ENCODE peak calls at places on chromosome 4, in seven cellular contexts. K is IMR-90, J is H1, U is mesendoderm, Y is neuronal stem cell, S is H9, M is trophoblast cell. O is an unnamed sample.

GRCh38 chr4:186936496-186937375 is 213.1 kb upstream of the FAT1 start:
- DNase-seq in K (peak; percentile 88), J (no peak), U (no peak), Y (no peak), S (no peak), M (peak; percentile 84), O (peak; percentile 97)

GRCh38 chr4:123478859-123479345 is 82.3 kb downstream of the SPRY1 start:
- DNase-seq in K (peak; percentile 49), J (no peak), U (no peak), Y (no peak), S (no peak), M (peak; percentile 98), O (peak; percentile 90)

GRCh38 chr4:148954011-148954749 is 512.0 kb upstream of the NR3C2 start:
- DNase-seq in K (no peak), J (no peak), U (no peak), Y (no peak), S (no peak), M (peak; percentile 10), O (no peak)

GRCh38 chr4:149845643-149846208 is 30.1 kb upstream of the IQCM start:
- DNase-seq in K (no peak), J (no peak), U (no peak), Y (no peak), S (no peak), M (no peak), O (no peak)

GRCh38 chr4:177413092-177413491 is 29.1 kb downstream of the AGA start:
- DNase-seq in K (no peak), J (no peak), U (no peak), Y (no peak), S (no peak), M (no peak), O (no peak)

GRCh38 chr4:149993030-149993429 is 85.2 kb upstream of the DCLK2 start:
- DNase-seq in K (peak; percentile 52), J (no peak), U (no peak), Y (no peak), S (no peak), M (no peak), O (no peak)

GRCh38 chr4:110914791-110915190 is 291.9 kb upstream of the PITX2 start:
- DNase-seq in K (no peak), J (no peak), U (no peak), Y (no peak), S (no peak), M (no peak), O (no peak)

GRCh38 chr4:7673111-7673510 is 238.4 kb upstream of the PSAPL1 start:
- DNase-seq in K (peak; percentile 18), J (no peak), U (no peak), Y (no peak), S (no peak), M (peak; percentile 69), O (peak; percentile 63)

GRCh38 chr4:38313175-38313574 is 350.8 kb upstream of the KLF3 start:
- DNase-seq in K (no peak), J (no peak), U (no peak), Y (no peak), S (no peak), M (no peak), O (no peak)

GRCh38 chr4:145167884-145168283 is 12.5 kb downstream of the OTUD4 start:
- DNase-seq in K (no peak), J (no peak), U (no peak), Y (no peak), S (no peak), M (no peak), O (no peak)

GRCh38 chr4:105471566-105472176 is 2.2 kb downstream of the PPA2 start:
- DNase-seq in K (peak; percentile 79), J (peak; percentile 67), U (peak; percentile 87), Y (peak; percentile 51), S (peak; percentile 73), M (peak; percentile 88), O (peak; percentile 83)

GRCh38 chr4:109764376-109764775 is 34.5 kb upstream of the PLA2G12A start:
- DNase-seq in K (no peak), J (no peak), U (no peak), Y (no peak), S (no peak), M (no peak), O (no peak)

GRCh38 chr4:98659106-98659592 is 738 bp upstream of the TSPAN5 start:
- DNase-seq in K (peak; percentile 57), J (no peak), U (peak; percentile 76), Y (no peak), S (peak; percentile 49), M (peak; percentile 7), O (peak; percentile 66)

GRCh38 chr4:61827907-61828328 is 627.8 kb downstream of the ADGRL3 start:
- DNase-seq in K (no peak), J (no peak), U (no peak), Y (no peak), S (no peak), M (no peak), O (no peak)

GRCh38 chr4:143482753-143483362 is 30.6 kb upstream of the SMARCA5 start:
- DNase-seq in K (peak; percentile 71), J (no peak), U (peak; percentile 42), Y (peak; percentile 17), S (no peak), M (peak; percentile 72), O (peak; percentile 64)

GRCh38 chr4:152185786-152186540 is 349.9 kb downstream of the FBXW7 start:
- DNase-seq in K (no peak), J (no peak), U (no peak), Y (no peak), S (no peak), M (no peak), O (no peak)

GRCh38 chr4:53866055-53866454 is 198.3 kb downstream of the CHIC2 start:
- DNase-seq in K (no peak), J (no peak), U (no peak), Y (no peak), S (no peak), M (peak; percentile 6), O (no peak)

GRCh38 chr4:148196168-148196567 is 246.0 kb downstream of the NR3C2 start:
- DNase-seq in K (no peak), J (no peak), U (no peak), Y (no peak), S (no peak), M (no peak), O (no peak)

GRCh38 chr4:15562623-15563022 is 92.5 kb downstream of the FBXL5 start:
- DNase-seq in K (no peak), J (no peak), U (no peak), Y (no peak), S (no peak), M (no peak), O (no peak)

GRCh38 chr4:6701371-6701770 is 7.7 kb downstream of the S100P start:
- DNase-seq in K (no peak), J (peak; percentile 95), U (peak; percentile 89), Y (no peak), S (peak; percentile 91), M (peak; percentile 63), O (no peak)

GRCh38 chr4:128228021-128228571 is 59.5 kb downstream of the PGRMC2 start:
- DNase-seq in K (no peak), J (no peak), U (no peak), Y (no peak), S (no peak), M (peak; percentile 62), O (no peak)

GRCh38 chr4:139916041-139916440 is 237.9 kb downstream of the MAML3 start:
- DNase-seq in K (no peak), J (no peak), U (no peak), Y (no peak), S (no peak), M (no peak), O (no peak)
- H3K4ac ChIP-seq in K (no peak overlapping the region), J (no peak overlapping the region), U (no peak overlapping the region), Y (no peak overlapping the region), S (no peak overlapping the region), M (no peak overlapping the region), O (no peak overlapping the region)

DNA sequence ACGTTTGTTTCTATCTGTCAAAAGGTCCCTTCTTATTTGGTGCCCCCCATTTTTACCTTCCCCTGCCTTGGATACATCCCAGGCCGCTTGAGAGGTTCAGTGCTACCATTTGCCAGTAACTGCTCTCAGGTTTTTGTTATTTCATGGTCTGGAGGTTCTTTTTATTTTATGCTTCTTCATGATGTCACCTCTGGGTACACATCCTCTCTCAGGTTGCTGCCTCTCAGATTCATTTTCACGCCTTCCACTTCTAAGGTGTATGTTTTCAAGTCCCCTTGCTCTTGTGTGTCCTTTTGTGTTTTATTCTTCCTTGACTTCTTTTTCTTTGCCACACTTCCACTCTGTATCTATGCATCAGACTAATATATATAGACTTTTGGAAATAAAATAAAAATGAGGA is 640.1 kb upstream of the AADAT start:
- DNase-seq in K (no peak), J (no peak), U (no peak), Y (no peak), S (no peak), M (no peak), O (no peak)
- H3K4ac ChIP-seq in K (no peak overlapping the region), J (no peak overlapping the region), U (no peak overlapping the region), Y (no peak overlapping the region), S (no peak overlapping the region), M (no peak overlapping the region), O (no peak overlapping the region)

DNA sequence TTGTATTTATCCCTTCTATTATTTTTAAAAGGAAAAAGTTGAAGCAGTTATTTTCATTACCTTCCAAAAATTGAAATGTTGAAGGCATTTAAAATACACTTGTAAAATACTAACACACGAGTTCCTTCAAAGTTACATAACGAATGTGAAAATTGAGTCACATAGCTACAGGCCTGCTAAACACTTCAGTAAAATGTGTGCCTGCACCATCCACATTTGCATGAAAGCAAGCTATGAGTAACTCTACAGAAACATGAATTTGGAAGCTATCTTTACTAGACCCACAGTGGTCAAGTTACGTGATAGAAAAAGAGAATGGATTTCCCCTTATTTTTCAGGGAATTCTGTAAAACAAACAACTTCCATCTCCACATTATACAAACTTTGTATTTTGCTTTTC is 1148.8 kb upstream of the PCDH7 start:
- DNase-seq in K (no peak), J (no peak), U (no peak), Y (no peak), S (no peak), M (no peak), O (no peak)
- H3K4ac ChIP-seq in K (no peak overlapping the region), J (no peak overlapping the region), U (no peak overlapping the region), Y (no peak overlapping the region), S (no peak overlapping the region), M (no peak overlapping the region), O (no peak overlapping the region)

GRCh38 chr4:77451530-77451929 is 154.1 kb upstream of the CXCL13 start:
- DNase-seq in K (no peak), J (no peak), U (peak; percentile 24), Y (no peak), S (no peak), M (no peak), O (no peak)

GRCh38 chr4:77446611-77447010 is 159.0 kb upstream of the CXCL13 start:
- DNase-seq in K (no peak), J (no peak), U (no peak), Y (no peak), S (no peak), M (no peak), O (no peak)

GRCh38 chr4:77449162-77449561 is 156.5 kb upstream of the CXCL13 start:
- DNase-seq in K (no peak), J (no peak), U (no peak), Y (no peak), S (no peak), M (no peak), O (no peak)

GRCh38 chr4:77453911-77454310 is 151.7 kb upstream of the CXCL13 start:
- DNase-seq in K (no peak), J (no peak), U (no peak), Y (no peak), S (no peak), M (no peak), O (no peak)

DNA sequence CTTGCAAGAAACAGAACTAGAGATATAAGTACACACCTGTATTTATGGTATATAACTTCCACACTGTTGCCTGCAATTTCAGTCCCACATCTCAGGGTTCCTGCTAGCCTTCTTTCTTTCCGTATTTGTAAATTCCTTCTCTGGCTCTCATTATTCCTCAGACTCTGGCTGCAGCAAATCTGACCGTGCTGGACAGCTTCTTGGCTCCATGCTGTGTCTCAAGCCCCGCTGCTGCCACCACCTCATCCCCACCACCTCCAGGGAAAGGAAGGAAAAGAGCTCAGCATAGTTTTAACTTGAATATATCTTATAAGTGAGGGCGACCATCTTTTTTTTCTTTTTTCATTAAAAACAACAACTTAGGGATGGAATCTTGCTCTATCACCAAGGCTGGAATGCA is 155.6 kb upstream of the CXCL13 start:
- DNase-seq in K (no peak), J (no peak), U (no peak), Y (no peak), S (no peak), M (no peak), O (no peak)
- H3K4ac ChIP-seq in K (no peak overlapping the region), J (no peak overlapping the region), U (no peak overlapping the region), Y (no peak overlapping the region), S (no peak overlapping the region), M (no peak overlapping the region), O (no peak overlapping the region)

O was measured in mesenchymal stem cell.